ENCODE peak calls at places on chromosome 2, in six cellular contexts. P is small intestine, C is A549, G is RWPE1, F is sigmoid colon, V is left lung. E is an unnamed sample.

GRCh38 chr2:71336384-71336783 is 4.8 kb downstream of the ZNF638 start:
- DNase-seq in F (no peak), P (no peak), V (no peak), G (no peak), C (no peak), E (no peak)

GRCh38 chr2:36861896-36862295 is 104.4 kb downstream of the STRN start:
- DNase-seq in C (no peak), V (no peak), G (no peak), F (no peak), P (no peak), E (no peak)

GRCh38 chr2:203728321-203728720 is 21.9 kb downstream of the CD28 start:
- DNase-seq in G (no peak), V (no peak), P (no peak), C (no peak), F (no peak), E (no peak)

GRCh38 chr2:178628590-178628989 is 148.3 kb downstream of the PLEKHA3 start:
- DNase-seq in G (no peak), P (no peak), V (no peak), F (no peak), C (no peak), E (no peak)

GRCh38 chr2:63661076-63661475 is 72.3 kb downstream of the MDH1 start:
- DNase-seq in G (peak), F (no peak), C (no peak), V (no peak), P (no peak), E (peak)

GRCh38 chr2:48471048-48471474 is 58.9 kb upstream of the STON1 start:
- DNase-seq in F (no peak), C (peak), G (peak), V (no peak), P (peak), E (no peak)

GRCh38 chr2:150450765-150451164 is 36.7 kb downstream of the RND3 start:
- DNase-seq in F (no peak), V (no peak), P (no peak), C (no peak), G (no peak), E (no peak)

GRCh38 chr2:168515502-168515901 is 59.4 kb downstream of the CERS6 start:
- DNase-seq in F (no peak), V (no peak), P (no peak), C (no peak), G (peak), E (peak)

GRCh38 chr2:220855296-220855695 is 716.8 kb downstream of the EPHA4 start:
- DNase-seq in P (no peak), G (peak), C (no peak), V (no peak), F (no peak), E (no peak)

GRCh38 chr2:220857371-220857770 is 714.7 kb downstream of the EPHA4 start:
- DNase-seq in P (no peak), G (no peak), F (no peak), C (no peak), V (no peak), E (no peak)

GRCh38 chr2:220856486-220856885 is 715.6 kb downstream of the EPHA4 start:
- DNase-seq in F (no peak), V (no peak), G (no peak), P (no peak), C (no peak), E (no peak)

DNA sequence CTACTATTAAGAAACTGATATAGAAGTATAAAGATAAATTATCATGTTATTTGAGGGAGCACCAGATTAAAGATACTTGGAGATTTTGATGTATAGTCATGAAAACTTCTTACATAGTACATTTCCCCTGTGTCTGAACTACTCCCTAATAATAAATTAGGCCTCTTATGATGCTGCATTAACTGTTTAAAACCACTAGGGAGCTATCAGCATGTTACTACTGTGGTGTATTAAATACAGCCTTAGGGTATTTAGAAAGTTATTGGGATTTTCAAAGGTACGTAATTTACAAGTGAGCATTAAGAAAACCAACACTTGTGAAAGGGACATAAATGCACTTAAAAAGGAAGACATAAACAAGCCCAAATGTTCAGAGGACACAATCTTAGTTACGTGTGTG is 714.0 kb downstream of the EPHA4 start:
- DNase-seq in C (no peak), V (no peak), G (no peak), F (no peak), P (no peak), E (no peak)
- H3K27ac ChIP-seq in C (no peak), V (no peak), G (no peak), F (no peak), P (no peak), E (no peak)

GRCh38 chr2:157173740-157174184 is 83.7 kb upstream of the GALNT5 start:
- DNase-seq in V (no peak), C (peak), F (no peak), G (peak), P (peak), E (peak)
- H3K27ac ChIP-seq in V (no peak), C (peak), F (no peak), G (no peak), P (peak), E (peak)

GRCh38 chr2:101173707-101174295 is 22.6 kb upstream of the TBC1D8 start:
- DNase-seq in G (no peak), F (no peak), C (no peak), P (peak), V (no peak), E (no peak)

GRCh38 chr2:101179982-101180381 is 28.8 kb upstream of the TBC1D8 start:
- DNase-seq in G (no peak), P (no peak), F (no peak), C (no peak), V (no peak), E (no peak)

DNA sequence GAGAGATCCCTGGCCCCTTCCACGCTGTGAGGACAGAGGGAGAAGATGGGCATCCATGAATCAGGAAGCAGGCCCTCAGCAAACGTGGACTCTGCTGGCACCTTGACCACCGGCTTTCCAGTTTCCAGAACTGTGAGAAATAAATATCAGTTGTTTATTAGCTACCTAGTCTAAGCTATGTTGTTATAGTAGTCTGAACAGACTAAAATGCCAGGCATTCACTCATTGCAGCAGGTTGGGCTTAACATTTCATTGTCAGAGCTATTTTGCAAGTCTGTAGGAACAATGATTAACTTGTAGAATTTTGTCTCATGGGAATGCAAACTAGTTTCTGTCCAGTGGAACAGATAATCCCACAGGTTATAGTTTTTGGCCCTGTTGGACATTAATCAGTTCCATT is 24.8 kb upstream of the TBC1D8 start:
- DNase-seq in C (peak), G (no peak), P (no peak), V (no peak), F (no peak), E (no peak)
- H3K27ac ChIP-seq in C (peak), G (peak), P (no peak), V (no peak), F (no peak), E (no peak)

GRCh38 chr2:73894475-73894850 is 1.7 kb downstream of the ACTG2 start:
- DNase-seq in F (no peak), G (no peak), C (no peak), P (no peak), V (no peak), E (no peak)

GRCh38 chr2:73895473-73895872 is 2.7 kb downstream of the ACTG2 start:
- DNase-seq in G (no peak), C (no peak), V (no peak), F (no peak), P (no peak), E (no peak)

GRCh38 chr2:73896362-73897239 is 3.8 kb downstream of the ACTG2 start:
- DNase-seq in C (no peak), F (peak), G (no peak), V (no peak), P (peak), E (no peak)

GRCh38 chr2:73893764-73894474 is 1.1 kb downstream of the ACTG2 start:
- DNase-seq in G (no peak), V (no peak), P (peak), C (no peak), F (peak), E (no peak)

DNA sequence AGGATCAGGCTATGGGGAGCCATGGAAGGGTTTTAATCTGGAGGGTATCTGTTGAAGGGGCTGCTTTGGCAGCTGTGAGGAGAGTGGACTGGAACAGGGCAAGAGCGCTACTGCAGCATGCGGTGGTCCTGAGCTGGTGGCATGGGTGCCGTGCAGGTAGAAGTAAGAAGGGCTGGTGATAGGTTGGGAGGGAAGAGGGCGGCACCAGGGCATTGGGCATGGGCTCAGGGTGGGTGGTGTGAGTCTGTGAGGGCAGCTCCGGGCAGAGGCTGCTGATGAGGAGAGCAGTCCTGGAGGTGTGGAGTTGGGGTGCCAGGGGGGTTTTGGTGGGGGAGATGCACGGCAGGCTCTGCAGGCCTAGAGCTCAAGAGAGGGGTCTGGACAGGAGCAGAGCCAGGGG is 2.1 kb downstream of the ACTG2 start:
- DNase-seq in V (no peak), F (peak), G (no peak), C (no peak), P (no peak), E (no peak)
- H3K27ac ChIP-seq in V (no peak), F (peak), G (no peak), C (no peak), P (peak), E (no peak)

GRCh38 chr2:189020179-189020578 is 46.0 kb downstream of the COL3A1 start:
- DNase-seq in F (no peak), P (no peak), V (no peak), C (no peak), G (no peak), E (no peak)
- H3K27ac ChIP-seq in F (no peak), P (no peak), V (peak), C (no peak), G (no peak), E (no peak)